ENCODE peak calls at places on chromosomes 7 and 10, in seven cellular contexts. R, O, Y, A, L, V and C are unnamed samples.

GRCh38 chr10:44316187-44316921 is 68.5 kb downstream of the CXCL12 start:
- DNase-seq in R (no peak), O (peak), L (no peak), V (no peak), A (no peak), Y (no peak), C (no peak)

GRCh38 chr10:132945125-132945893 is 2.9 kb upstream of the CFAP46 start:
- DNase-seq in R (no peak), V (no peak), Y (no peak), L (no peak), O (no peak), A (no peak), C (no peak)

GRCh38 chr10:119199231-119199992 is 8.0 kb upstream of the GRK5 start:
- DNase-seq in Y (no peak), R (peak), V (no peak), A (no peak), O (peak), L (peak), C (peak)

GRCh38 chr10:3820255-3820654 is 35.2 kb upstream of the KLF6 start:
- DNase-seq in Y (no peak), R (no peak), L (no peak), O (peak), A (no peak), V (no peak), C (no peak)

GRCh38 chr7:68529221-68529620 is 1069.1 kb upstream of the AUTS2 start:
- DNase-seq in O (no peak), A (no peak), V (no peak), L (no peak), R (no peak), Y (no peak), C (no peak)

GRCh38 chr10:110165239-110165638 is 42.2 kb upstream of the MXI1 start:
- DNase-seq in V (no peak), R (no peak), L (no peak), Y (no peak), O (no peak), A (no peak), C (no peak)

GRCh38 chr10:52318136-52318810 is 4.2 kb downstream of the DKK1 start:
- DNase-seq in L (no peak), R (no peak), A (no peak), O (peak), V (peak), Y (no peak), C (no peak)

GRCh38 chr10:79179404-79180309 is 110.9 kb downstream of the ZMIZ1 start:
- DNase-seq in L (no peak), R (no peak), Y (no peak), O (no peak), V (no peak), A (no peak), C (peak)

GRCh38 chr7:96775046-96775445 is 65.4 kb upstream of the SEM1 start:
- DNase-seq in V (no peak), A (no peak), R (no peak), L (no peak), O (no peak), Y (no peak), C (no peak)

GRCh38 chr7:108402865-108403264 is 53.4 kb downstream of the NRCAM start:
- DNase-seq in V (no peak), A (no peak), R (no peak), Y (no peak), L (no peak), O (peak), C (no peak)

GRCh38 chr10:22437620-22438588 is 92.6 kb downstream of the SPAG6 start:
- DNase-seq in R (no peak), V (no peak), L (no peak), Y (no peak), A (no peak), O (no peak), C (peak)

GRCh38 chr7:67105382-67105781 is 108.7 kb downstream of the TYW1 start:
- DNase-seq in A (no peak), L (no peak), R (no peak), O (peak), Y (no peak), V (no peak), C (peak)

GRCh38 chr7:123820864-123821263 is 24.1 kb upstream of the HYAL4 start:
- DNase-seq in L (no peak), V (no peak), Y (no peak), R (no peak), A (no peak), O (no peak), C (no peak)

GRCh38 chr7:30469303-30469702 is 9.3 kb downstream of the NOD1 start:
- DNase-seq in Y (peak), V (peak), A (no peak), L (no peak), O (peak), R (peak), C (peak)

GRCh38 chr7:117873056-117873932 is at the start of gene CTTNBP2:
- DNase-seq in A (no peak), L (no peak), R (no peak), Y (peak), O (peak), V (peak), C (peak)

GRCh38 chr7:44977304-44977858 is 1.4 kb downstream of the MYO1G start:
- DNase-seq in V (no peak), A (no peak), R (no peak), Y (no peak), O (no peak), L (peak), C (no peak)

GRCh38 chr10:104109908-104110662 is 11.9 kb upstream of the SFR1 start:
- DNase-seq in A (no peak), L (no peak), R (no peak), O (peak), Y (no peak), V (peak), C (peak)

GRCh38 chr7:28879105-28879504 is 79.0 kb downstream of the TRIL start:
- DNase-seq in L (no peak), V (no peak), O (no peak), R (no peak), Y (no peak), A (no peak), C (no peak)

GRCh38 chr7:112421666-112422486 is 28.4 kb upstream of the IFRD1 start:
- DNase-seq in O (peak), R (no peak), V (no peak), A (peak), L (no peak), Y (no peak), C (peak)

GRCh38 chr10:105070249-105070648 is 429.2 kb downstream of the SORCS3 start:
- DNase-seq in V (no peak), Y (no peak), A (no peak), R (no peak), L (no peak), O (no peak), C (no peak)

GRCh38 chr7:116541951-116542350 is 17.1 kb downstream of the CAV1 start:
- DNase-seq in O (no peak), R (no peak), A (no peak), V (no peak), Y (no peak), L (no peak), C (no peak)

GRCh38 chr10:9510626-9511025 is 1456.1 kb downstream of the GATA3 start:
- DNase-seq in R (no peak), Y (no peak), O (no peak), V (no peak), A (no peak), L (no peak), C (no peak)

GRCh38 chr10:105643662-105644061 is 1002.6 kb downstream of the SORCS3 start:
- DNase-seq in L (no peak), A (no peak), O (no peak), Y (no peak), R (no peak), V (no peak), C (no peak)

GRCh38 chr7:134946260-134946659 is 40.0 kb upstream of the AGBL3 start:
- DNase-seq in L (no peak), A (no peak), R (no peak), V (no peak), Y (no peak), O (peak), C (no peak)

GRCh38 chr7:137847418-137848050 is 760 bp upstream of the DGKI start:
- DNase-seq in L (no peak), V (no peak), O (peak), A (no peak), R (no peak), Y (no peak), C (no peak)

GRCh38 chr10:86451604-86451960 is 70.0 kb downstream of the WAPL start:
- DNase-seq in Y (no peak), V (no peak), O (no peak), R (no peak), A (no peak), L (no peak), C (peak)

GRCh38 chr10:116721991-116722392 is 20.4 kb downstream of the HSPA12A start:
- DNase-seq in V (no peak), O (no peak), L (no peak), Y (no peak), R (no peak), A (no peak), C (peak)

GRCh38 chr10:84452006-84452405 is 123.6 kb downstream of the CCSER2 start:
- DNase-seq in Y (no peak), R (no peak), L (no peak), V (no peak), A (no peak), O (peak), C (no peak)